ENCODE peak calls at places on chromosomes 4 and X, in five cellular contexts. Z is kidney, T is endothelial cell, W is cardiac fibroblast, B is tibial nerve. J is an unnamed sample.

GRCh38 chr4:71230258-71230594 is 108.6 kb upstream of the SLC4A4 start:
- DNase-seq in T (no peak), W (no peak), B (no peak), Z (no peak), J (no peak)

GRCh38 chrX:128653524-128653923 is 601.3 kb upstream of the ACTRT1 start:
- DNase-seq in Z (no peak), T (no peak), W (no peak), B (no peak), J (no peak)

GRCh38 chr4:127642169-127642568 is 9.4 kb downstream of the INTU start:
- DNase-seq in Z (no peak), T (no peak), B (no peak), W (no peak), J (no peak)

GRCh38 chrX:70139736-70140135 is 6.5 kb downstream of the IGBP1 start:
- DNase-seq in Z (no peak), B (no peak), W (no peak), T (no peak), J (no peak)

GRCh38 chr4:53637348-53637747 is 46.1 kb upstream of the LNX1 start:
- DNase-seq in T (no peak), B (no peak), W (no peak), Z (no peak), J (no peak)

GRCh38 chr4:76363556-76364290 is 57.2 kb downstream of the STBD1 start:
- DNase-seq in Z (no peak), W (no peak), B (no peak), T (no peak), J (no peak)

GRCh38 chr4:141896687-141897086 is 260.3 kb downstream of the IL15 start:
- DNase-seq in T (no peak), Z (no peak), B (no peak), W (no peak), J (no peak)

GRCh38 chr4:181224826-181225225 is 1018.4 kb upstream of the TENM3 start:
- DNase-seq in W (no peak), T (no peak), Z (no peak), B (no peak), J (no peak)

GRCh38 chr4:188032170-188032569 is 36.6 kb downstream of the ZFP42 start:
- DNase-seq in Z (no peak), B (no peak), W (no peak), T (no peak), J (no peak)

GRCh38 chr4:6470502-6471302 is 1.7 kb downstream of the PPP2R2C start:
- DNase-seq in Z (no peak), W (peak; percentile 41), B (peak; percentile 7), T (peak; percentile 45), J (peak; percentile 82)

GRCh38 chrX:107454302-107454701 is 4.8 kb downstream of the FRMPD3 start:
- DNase-seq in B (no peak), W (no peak), Z (no peak), T (no peak), J (no peak)

GRCh38 chrX:9494806-9495205 is 29.9 kb downstream of the TBL1X start:
- DNase-seq in T (no peak), W (peak; percentile 62), Z (no peak), B (no peak), J (no peak)

GRCh38 chr4:75048208-75048879 is 115.4 kb downstream of the PARM1 start:
- DNase-seq in T (no peak), Z (no peak), W (no peak), B (no peak), J (no peak)

GRCh38 chrX:112738347-112739033 is 58.8 kb upstream of the LHFPL1 start:
- DNase-seq in Z (no peak), W (no peak), B (no peak), T (no peak), J (no peak)

GRCh38 chr4:76377481-76377901 is 43.5 kb downstream of the CCDC158 start:
- DNase-seq in T (no peak), B (no peak), W (no peak), Z (no peak), J (no peak)

GRCh38 chr4:153634737-153635353 is 49.2 kb upstream of the TLR2 start:
- DNase-seq in B (no peak), T (no peak), Z (no peak), W (peak; percentile 50), J (no peak)

GRCh38 chr4:28167411-28167810 is 1306.8 kb downstream of the STIM2 start:
- DNase-seq in Z (no peak), T (no peak), W (no peak), B (no peak), J (no peak)

GRCh38 chr4:7904942-7905341 is 34.7 kb downstream of the AFAP1 start:
- DNase-seq in W (peak; percentile 96), Z (no peak), T (no peak), B (no peak), J (no peak)

GRCh38 chrX:65750674-65751469 is 83.4 kb downstream of the MSN start:
- DNase-seq in Z (no peak), T (no peak), W (no peak), B (no peak), J (no peak)

GRCh38 chr4:25722964-25723363 is 67.3 kb downstream of the SLC34A2 start:
- DNase-seq in Z (no peak), T (no peak), B (no peak), W (no peak), J (no peak)

GRCh38 chrX:97685753-97686152 is 802.0 kb downstream of the RPA4 start:
- DNase-seq in Z (no peak), T (peak; percentile 3), W (peak; percentile 55), B (no peak), J (no peak)

GRCh38 chr4:85720736-85721135 is 245.8 kb downstream of the ARHGAP24 start:
- DNase-seq in Z (no peak), T (no peak), W (peak; percentile 62), B (no peak), J (no peak)

GRCh38 chr4:186871856-186872255 is 148.2 kb upstream of the FAT1 start:
- DNase-seq in B (no peak), W (no peak), T (no peak), Z (no peak), J (no peak)

GRCh38 chr4:8705161-8706145 is 112.9 kb downstream of the CPZ start:
- DNase-seq in Z (peak; percentile 47), T (no peak), B (no peak), W (no peak), J (no peak)

GRCh38 chr4:83486457-83487129 is 1.7 kb upstream of the ABRAXAS1 start:
- DNase-seq in W (no peak), B (no peak), Z (no peak), T (no peak), J (no peak)

GRCh38 chr4:83489711-83490326 is 4.9 kb upstream of the ABRAXAS1 start:
- DNase-seq in T (no peak), Z (no peak), W (no peak), B (no peak), J (no peak)

GRCh38 chr4:83484500-83485431 is at the start of gene ABRAXAS1:
- DNase-seq in Z (peak; percentile 98), W (peak; percentile 95), T (peak; percentile 98), B (peak; percentile 92), J (peak; percentile 90)
- TF ChIP-seq CTCF in Z (no peak), W (no peak), T (no peak), B (no peak), J (no peak)

DNA sequence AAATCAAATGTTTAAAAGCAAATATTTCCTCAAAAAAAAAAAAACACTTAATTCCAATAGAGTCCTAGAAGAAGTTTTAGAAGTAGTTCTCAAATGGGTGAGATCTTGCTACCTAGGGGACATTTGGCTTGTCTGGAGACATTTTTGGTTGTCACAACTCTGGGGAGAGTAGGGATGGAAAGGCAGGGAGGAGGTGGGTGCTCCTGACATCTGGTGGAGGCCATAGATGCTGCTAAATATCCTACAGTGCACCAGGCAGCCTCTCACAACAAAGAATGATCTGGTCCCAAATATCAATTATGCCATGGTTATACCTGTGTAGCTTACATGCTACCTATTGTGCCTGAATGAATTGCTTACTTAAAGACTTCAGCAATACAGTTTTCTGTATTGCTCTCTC is 46.8 kb downstream of the CPE start:
- DNase-seq in T (no peak), Z (no peak), B (no peak), W (no peak), J (no peak)
- TF ChIP-seq CTCF in T (no peak), Z (no peak), B (no peak), W (no peak), J (no peak)

GRCh38 chr4:163556169-163556568 is 61.7 kb downstream of the TMA16 start:
- DNase-seq in B (no peak), Z (no peak), T (no peak), W (no peak), J (no peak)
- TF ChIP-seq CTCF in B (no peak), Z (peak; percentile 1), T (no peak), W (no peak), J (no peak)

GRCh38 chrX:28586891-28587635 is at the start of gene IL1RAPL1:
- DNase-seq in T (no peak), B (no peak), Z (no peak), W (peak; percentile 81), J (no peak)
- TF ChIP-seq CTCF in T (no peak), B (peak; percentile 9), Z (peak; percentile 14), W (peak; percentile 16), J (no peak)

DNA sequence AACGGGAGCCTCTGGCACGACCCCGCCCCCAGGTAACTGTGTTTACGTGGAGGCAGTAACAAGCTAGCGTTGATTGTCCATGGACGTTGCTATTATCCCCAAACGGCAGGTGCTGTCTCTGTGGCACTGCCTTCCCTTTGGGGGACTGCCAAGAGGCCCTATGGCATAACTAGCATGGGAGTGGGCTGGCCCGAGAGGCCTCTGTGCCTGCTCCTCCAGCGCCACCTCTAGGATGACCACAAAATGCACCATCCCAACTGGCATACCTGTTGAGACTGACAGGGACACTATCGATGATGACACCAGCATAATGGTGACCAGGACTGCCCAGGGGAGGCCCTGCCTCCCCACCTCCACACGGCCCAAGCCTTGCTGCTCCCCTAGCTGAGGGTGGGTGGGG is 1.5 kb downstream of the SRPK3 start:
- DNase-seq in Z (no peak), W (no peak), T (no peak), B (no peak), J (no peak)
- TF ChIP-seq CTCF in Z (no peak), W (no peak), T (no peak), B (no peak), J (no peak)

DNA sequence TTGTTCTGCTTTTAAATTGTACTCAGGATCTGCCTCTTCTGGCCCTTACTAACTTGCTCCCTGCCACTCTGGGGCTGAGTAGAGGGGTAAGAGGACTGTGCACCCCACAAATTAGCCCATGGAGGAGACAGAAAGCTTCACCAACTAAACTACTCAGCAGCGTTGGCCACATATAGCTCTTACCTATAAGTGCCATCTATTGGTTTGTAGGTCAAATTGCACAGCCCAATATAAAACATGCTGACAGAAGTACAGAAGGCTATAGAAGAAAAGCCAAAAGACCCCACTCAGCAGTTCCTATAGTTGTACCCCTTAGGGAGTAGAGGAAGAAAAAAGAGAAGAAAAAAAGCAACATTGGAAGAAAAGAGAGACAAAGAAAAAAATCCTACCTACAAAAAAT is 341.2 kb upstream of the FMR1 start:
- DNase-seq in W (no peak), Z (no peak), T (no peak), B (no peak), J (no peak)
- TF ChIP-seq CTCF in W (no peak), Z (no peak), T (no peak), B (no peak), J (no peak)

GRCh38 chrX:1784773-1785172 is 169.9 kb downstream of the ASMT start:
- DNase-seq in T (no peak), W (no peak), Z (no peak), B (no peak), J (no peak)
- TF ChIP-seq CTCF in T (peak; percentile 63), W (peak; percentile 7), Z (no peak), B (no peak), J (no peak)

GRCh38 chr4:111806331-111806730 is 338.9 kb upstream of the FAM241A start:
- DNase-seq in B (no peak), W (no peak), Z (no peak), T (peak; percentile 58), J (no peak)
- TF ChIP-seq CTCF in B (no peak), W (no peak), Z (no peak), T (peak; percentile 47), J (no peak)

J was measured in lower leg skin.